ENCODE peak calls at places on chromosomes 12 and 14, in seven cellular contexts. E, K, C, J, F, G and S are unnamed samples.
A peak's percentile ranks its signal among the peaks of the same experiment; 100 is the strongest.

GRCh38 chr12:41981758-41982157 is 162.9 kb downstream of the GXYLT1 start:
- DNase-seq in E (peak; percentile 56), K (no peak), C (no peak), J (no peak), F (no peak), G (no peak), S (no peak)

GRCh38 chr14:105881021-105881930 is 354.9 kb downstream of the TMEM121 start:
- DNase-seq in E (no peak), K (no peak), C (peak; percentile 1), J (peak; percentile 2), F (no peak), G (no peak), S (no peak)

GRCh38 chr14:59281613-59282012 is 93.1 kb downstream of the DAAM1 start:
- DNase-seq in E (peak; percentile 93), K (no peak), C (no peak), J (no peak), F (no peak), G (no peak), S (no peak)

GRCh38 chr12:95513599-95513998 is 37.7 kb downstream of the USP44 start:
- DNase-seq in E (no peak), K (no peak), C (no peak), J (no peak), F (no peak), G (no peak), S (no peak)

GRCh38 chr12:122825773-122826724 is 9.2 kb upstream of the HIP1R start:
- DNase-seq in E (peak; percentile 41), K (no peak), C (no peak), J (peak; percentile 78), F (no peak), G (no peak), S (no peak)

GRCh38 chr12:51632598-51632997 is 41.6 kb downstream of the SCN8A start:
- DNase-seq in E (no peak), K (no peak), C (no peak), J (no peak), F (no peak), G (no peak), S (no peak)

GRCh38 chr12:11855993-11856374 is 206.5 kb downstream of the ETV6 start:
- DNase-seq in E (peak; percentile 16), K (no peak), C (no peak), J (no peak), F (no peak), G (no peak), S (no peak)

GRCh38 chr12:54197037-54197909 is 8.5 kb upstream of the SMUG1 start:
- DNase-seq in E (peak; percentile 33), K (no peak), C (no peak), J (no peak), F (no peak), G (no peak), S (no peak)

GRCh38 chr12:70252832-70253231 is 9.6 kb downstream of the CNOT2 start:
- DNase-seq in E (no peak), K (no peak), C (no peak), J (no peak), F (no peak), G (no peak), S (no peak)

GRCh38 chr14:55458800-55459577 is 18.6 kb upstream of the TBPL2 start:
- DNase-seq in E (peak; percentile 81), K (no peak), C (no peak), J (no peak), F (no peak), G (no peak), S (no peak)

GRCh38 chr14:52473557-52473956 is 78.7 kb downstream of the TXNDC16 start:
- DNase-seq in E (peak; percentile 62), K (no peak), C (no peak), J (no peak), F (no peak), G (no peak), S (no peak)

GRCh38 chr12:4997939-4998338 is 45.7 kb upstream of the KCNA5 start:
- DNase-seq in E (peak; percentile 47), K (peak; percentile 29), C (no peak), J (no peak), F (no peak), G (no peak), S (no peak)

GRCh38 chr14:77495354-77495753 is 3.3 kb downstream of the ISM2 start:
- DNase-seq in E (no peak), K (no peak), C (no peak), J (no peak), F (no peak), G (no peak), S (no peak)

GRCh38 chr12:26264215-26264838 is 69.0 kb downstream of the SSPN start:
- DNase-seq in E (peak; percentile 89), K (no peak), C (no peak), J (no peak), F (no peak), G (no peak), S (no peak)

GRCh38 chr12:113519464-113520191 is 48.0 kb upstream of the LHX5 start:
- DNase-seq in E (no peak), K (no peak), C (peak; percentile 43), J (no peak), F (no peak), G (no peak), S (no peak)

GRCh38 chr14:56752428-56752827 is 57.9 kb downstream of the OTX2 start:
- DNase-seq in E (peak; percentile 51), K (no peak), C (no peak), J (no peak), F (no peak), G (no peak), S (no peak)

GRCh38 chr12:3218150-3218845 is 141.1 kb downstream of the TSPAN9 start:
- DNase-seq in E (peak; percentile 84), K (no peak), C (peak; percentile 67), J (peak; percentile 69), F (no peak), G (no peak), S (peak; percentile 44)

GRCh38 chr14:23181453-23181852 is 2.0 kb downstream of the SLC7A8 start:
- DNase-seq in E (no peak), K (no peak), C (no peak), J (no peak), F (no peak), G (no peak), S (no peak)

GRCh38 chr12:124786065-124786964 is 77.3 kb downstream of the SCARB1 start:
- DNase-seq in E (peak; percentile 63), K (peak; percentile 73), C (peak; percentile 77), J (peak; percentile 73), F (peak; percentile 53), G (no peak), S (peak; percentile 80)

GRCh38 chr14:61064210-61064609 is 83.2 kb downstream of the SLC38A6 start:
- DNase-seq in E (no peak), K (no peak), C (no peak), J (no peak), F (no peak), G (no peak), S (no peak)

GRCh38 chr12:40225337-40225983 is 663 bp downstream of the LRRK2 start:
- DNase-seq in E (no peak), K (no peak), C (no peak), J (no peak), F (no peak), G (no peak), S (no peak)

GRCh38 chr12:57657744-57658143 is 24.7 kb upstream of the B4GALNT1 start:
- DNase-seq in E (peak; percentile 63), K (no peak), C (no peak), J (peak; percentile 70), F (no peak), G (no peak), S (no peak)